ENCODE peak calls at places on chromosome 11, in five cellular contexts. L is RWPE1, R is NCI-H2107, F is GM23338, T is SW480. Q is an unnamed sample.

GRCh38 chr11:79744941-79745340 is 304.1 kb upstream of the TENM4 start:
- DNase-seq in L (no peak), R (no peak), F (no peak), T (no peak), Q (peak; percentile 8)

GRCh38 chr11:779120-779954 is 2.0 kb upstream of the GATD1 start:
- DNase-seq in L (no peak), R (no peak), F (no peak), T (no peak), Q (no peak)

GRCh38 chr11:129790131-129790530 is 25.5 kb upstream of the TMEM45B start:
- DNase-seq in L (no peak), R (no peak), F (no peak), T (no peak), Q (peak; percentile 31)

GRCh38 chr11:28677719-28678118 is 569.5 kb downstream of the METTL15 start:
- DNase-seq in L (no peak), R (no peak), F (no peak), T (no peak), Q (no peak)

GRCh38 chr11:74278721-74279148 is 32.7 kb downstream of the P4HA3 start:
- DNase-seq in L (peak; percentile 36), R (no peak), F (no peak), T (no peak), Q (no peak)

GRCh38 chr11:65558002-65558784 is at the start of gene LTBP3:
- DNase-seq in L (peak; percentile 65), R (peak; percentile 49), F (peak; percentile 80), T (peak; percentile 87), Q (peak; percentile 80)

GRCh38 chr11:67663515-67664212 is 10.8 kb downstream of the ALDH3B2 start:
- DNase-seq in L (no peak), R (no peak), F (no peak), T (no peak), Q (no peak)

GRCh38 chr11:72436667-72437066 is 2.3 kb upstream of the CLPB start:
- DNase-seq in L (no peak), R (no peak), F (no peak), T (no peak), Q (no peak)

GRCh38 chr11:2558402-2558801 is 113.6 kb downstream of the KCNQ1 start:
- DNase-seq in L (no peak), R (no peak), F (no peak), T (no peak), Q (no peak)

GRCh38 chr11:46475041-46475925 is 83.7 kb upstream of the CHRM4 start:
- DNase-seq in L (peak; percentile 34), R (no peak), F (no peak), T (no peak), Q (peak; percentile 47)

GRCh38 chr11:45087301-45087700 is 59.1 kb upstream of the PRDM11 start:
- DNase-seq in L (no peak), R (no peak), F (no peak), T (no peak), Q (peak; percentile 59)

GRCh38 chr11:64040684-64041267 is 5.0 kb downstream of the FLRT1 start:
- DNase-seq in L (no peak), R (no peak), F (peak; percentile 74), T (no peak), Q (no peak)

GRCh38 chr11:65574963-65575567 is 788 bp upstream of the EHBP1L1 start:
- DNase-seq in L (no peak), R (no peak), F (peak; percentile 43), T (peak; percentile 58), Q (no peak)

GRCh38 chr11:35786188-35786587 is 123.6 kb downstream of the TRIM44 start:
- DNase-seq in L (no peak), R (no peak), F (no peak), T (no peak), Q (no peak)

GRCh38 chr11:128884703-128885338 is 6.3 kb upstream of the KCNJ5 start:
- DNase-seq in L (peak; percentile 80), R (peak; percentile 42), F (peak; percentile 85), T (peak; percentile 75), Q (peak; percentile 93)

GRCh38 chr11:69229521-69229920 is 64.4 kb upstream of the MYEOV start:
- DNase-seq in L (no peak), R (no peak), F (no peak), T (no peak), Q (no peak)

GRCh38 chr11:13717331-13717730 is 48.9 kb downstream of the FAR1 start:
- DNase-seq in L (no peak), R (no peak), F (no peak), T (no peak), Q (peak; percentile 63)

GRCh38 chr11:2588809-2589537 is 110.8 kb downstream of the KCNQ1OT1 start:
- DNase-seq in L (peak; percentile 20), R (no peak), F (no peak), T (peak; percentile 49), Q (no peak)

GRCh38 chr11:102225689-102226562 is 91.4 kb upstream of the BIRC3 start:
- DNase-seq in L (no peak), R (no peak), F (no peak), T (no peak), Q (no peak)

GRCh38 chr11:33000181-33000580 is 15.5 kb upstream of the DEPDC7 start:
- DNase-seq in L (no peak), R (no peak), F (no peak), T (no peak), Q (peak; percentile 86)

GRCh38 chr11:45156731-45157130 is 10.3 kb downstream of the PRDM11 start:
- DNase-seq in L (no peak), R (no peak), F (no peak), T (no peak), Q (no peak)

GRCh38 chr11:67119577-67120391 is 721 bp downstream of the KDM2A start:
- DNase-seq in L (peak; percentile 26), R (no peak), F (peak; percentile 44), T (peak; percentile 41), Q (peak; percentile 45)

GRCh38 chr11:35183526-35183925 is 44.6 kb downstream of the CD44 start:
- DNase-seq in L (no peak), R (no peak), F (no peak), T (no peak), Q (no peak)

GRCh38 chr11:126655807-126656128 is 300.3 kb downstream of the ST3GAL4 start:
- DNase-seq in L (peak; percentile 17), R (no peak), F (no peak), T (peak; percentile 10), Q (no peak)

Q was measured in trophoblast cell.